ENCODE peak calls at places on chromosomes 6 and 20, in ten cellular contexts. V, O, B, M, W, U, Q, A, Z and S are unnamed samples.

GRCh38 chr6:140987364-140988135 is 1145.2 kb upstream of the GJE1 start:
- DNase-seq in O (no peak), A (no peak), U (no peak), Q (no peak), M (no peak), B (no peak), Z (no peak), V (no peak), W (no peak), S (no peak)

GRCh38 chr6:143745160-143746133 is 67.7 kb downstream of the PHACTR2 start:
- DNase-seq in M (peak), U (no peak), B (no peak), W (no peak), V (no peak), Q (peak), Z (peak), O (peak), A (no peak), S (peak)

GRCh38 chr20:58998656-58999055 is 8.4 kb downstream of the CTSZ start:
- DNase-seq in W (no peak), O (no peak), A (peak), Q (no peak), B (no peak), U (peak), M (no peak), V (no peak), Z (no peak), S (no peak)

GRCh38 chr6:37365791-37366190 is 12.0 kb downstream of the RNF8 start:
- DNase-seq in M (peak), Z (no peak), A (no peak), B (no peak), V (no peak), Q (no peak), O (no peak), W (no peak), U (no peak), S (peak)

GRCh38 chr20:12827796-12828406 is 180.9 kb upstream of the SPTLC3 start:
- DNase-seq in Z (no peak), M (no peak), O (no peak), W (no peak), Q (no peak), U (no peak), B (peak), V (no peak), A (no peak), S (no peak)

GRCh38 chr6:100269189-100269588 is 195.5 kb downstream of the SIM1 start:
- DNase-seq in B (no peak), M (peak), V (no peak), U (no peak), Z (no peak), Q (no peak), W (no peak), A (no peak), O (no peak), S (peak)

GRCh38 chr20:48682529-48683385 is 145.0 kb downstream of the PREX1 start:
- DNase-seq in W (peak), Q (peak), U (no peak), B (peak), O (no peak), A (peak), M (peak), Z (peak), V (no peak), S (peak)

GRCh38 chr6:111865049-111865585 is 8.1 kb downstream of the FYN start:
- DNase-seq in B (no peak), Z (no peak), Q (no peak), A (no peak), W (no peak), V (no peak), M (no peak), U (no peak), O (no peak), S (no peak)

GRCh38 chr6:37308084-37308817 is 45.5 kb upstream of the RNF8 start:
- DNase-seq in M (peak), O (no peak), Q (peak), W (no peak), A (no peak), Z (no peak), U (no peak), B (no peak), V (no peak), S (peak)

GRCh38 chr6:26043389-26044139 is 43.7 kb upstream of the HFE start:
- DNase-seq in O (peak), B (no peak), U (peak), Q (peak), Z (peak), W (peak), A (peak), V (peak), M (peak), S (peak)

GRCh38 chr20:45404438-45404837 is 3.7 kb upstream of the DBNDD2 start:
- DNase-seq in U (no peak), B (no peak), M (no peak), W (no peak), Q (no peak), V (no peak), O (no peak), A (no peak), Z (no peak), S (no peak)

GRCh38 chr6:35496036-35496850 is 636 bp downstream of the TEAD3 start:
- DNase-seq in Z (no peak), V (no peak), O (peak), M (peak), Q (peak), U (peak), W (no peak), A (no peak), B (peak), S (peak)

GRCh38 chr20:63082308-63082938 is 75.7 kb upstream of the BHLHE23 start:
- DNase-seq in A (peak), Z (peak), B (peak), M (peak), W (no peak), Q (peak), V (no peak), O (no peak), U (peak), S (peak)

GRCh38 chr20:63378626-63379025 is 17.5 kb upstream of the CHRNA4 start:
- DNase-seq in B (peak), W (no peak), M (no peak), U (no peak), A (no peak), O (no peak), V (no peak), Z (no peak), Q (no peak), S (no peak)

GRCh38 chr6:151633517-151634335 is 139.9 kb downstream of the CCDC170 start:
- DNase-seq in B (no peak), M (no peak), Z (no peak), Q (peak), U (no peak), A (no peak), V (no peak), W (no peak), O (no peak), S (no peak)

GRCh38 chr6:151635741-151636140 is 141.9 kb downstream of the CCDC170 start:
- DNase-seq in M (no peak), B (no peak), U (no peak), W (no peak), A (no peak), Z (no peak), Q (no peak), V (no peak), O (no peak), S (no peak)

GRCh38 chr6:151630991-151631655 is 137.3 kb downstream of the CCDC170 start:
- DNase-seq in U (no peak), O (no peak), B (no peak), Q (no peak), W (no peak), V (no peak), A (no peak), M (no peak), Z (no peak), S (no peak)

GRCh38 chr6:151632415-151632987 is 138.7 kb downstream of the CCDC170 start:
- DNase-seq in M (no peak), Q (no peak), W (no peak), U (no peak), A (no peak), B (no peak), O (no peak), Z (no peak), V (no peak), S (no peak)

DNA sequence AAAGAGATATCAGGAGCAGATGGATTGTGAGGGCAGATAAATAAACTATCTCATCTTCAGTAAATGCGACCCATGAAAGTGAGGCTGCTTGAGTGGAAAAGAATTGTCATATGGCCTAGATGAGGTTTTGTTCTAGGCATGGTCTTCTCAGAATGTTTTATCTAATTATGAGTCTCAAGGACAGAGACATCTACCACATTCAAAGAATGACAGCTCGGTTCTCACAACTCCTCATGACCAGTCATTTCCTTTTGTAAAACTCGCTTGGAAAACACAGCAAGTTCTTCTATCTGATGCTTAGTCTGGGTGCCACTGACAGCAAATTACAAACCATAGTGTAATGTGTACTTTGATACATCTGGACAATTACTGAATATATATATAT is 140.5 kb downstream of the CCDC170 start:
- DNase-seq in A (no peak), U (no peak), Q (no peak), B (no peak), W (no peak), V (no peak), Z (no peak), O (no peak), M (no peak), S (no peak)
- H3K4me3 ChIP-seq in A (no peak), U (no peak), Q (no peak), B (no peak), W (no peak), V (no peak), Z (no peak), O (no peak), M (no peak), S (no peak)

GRCh38 chr6:32837651-32838113 is 857 bp downstream of the TAP2 start:
- DNase-seq in Z (no peak), W (no peak), M (no peak), U (no peak), O (no peak), A (no peak), B (no peak), Q (no peak), V (no peak), S (no peak)
- H3K4me3 ChIP-seq in Z (peak), W (peak), M (peak), U (peak), O (peak), A (peak), B (peak), Q (peak), V (peak), S (peak)

GRCh38 chr6:166640342-166641043 is 13.4 kb upstream of the RPS6KA2 start:
- DNase-seq in B (peak), Q (no peak), A (no peak), U (no peak), M (no peak), O (no peak), W (no peak), V (no peak), Z (peak), S (no peak)
- H3K4me3 ChIP-seq in B (no peak), Q (no peak), A (no peak), U (no peak), M (no peak), O (no peak), W (no peak), V (no peak), Z (peak), S (no peak)

DNA sequence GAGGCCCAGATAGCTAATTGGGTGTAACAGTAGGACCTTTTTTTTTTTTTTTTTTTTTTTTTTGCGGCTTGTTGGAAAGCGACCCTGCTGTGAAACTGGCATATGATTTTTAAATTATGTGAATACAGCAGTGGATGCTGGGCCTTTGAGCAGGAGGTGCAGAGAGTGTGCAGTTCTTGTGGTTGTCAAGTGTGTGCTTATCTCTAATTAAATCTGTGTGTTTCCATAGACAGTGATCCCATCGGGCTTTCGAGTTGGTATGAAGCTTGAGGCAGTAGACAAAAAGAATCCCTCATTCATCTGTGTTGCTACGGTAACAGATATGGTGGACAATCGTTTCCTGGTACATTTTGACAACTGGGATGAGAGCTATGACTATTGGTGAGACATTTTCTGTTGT is 52.4 kb downstream of the L3MBTL3 start:
- DNase-seq in U (no peak), Z (no peak), O (no peak), W (no peak), A (no peak), V (no peak), M (peak), Q (no peak), B (no peak), S (no peak)
- H3K4me3 ChIP-seq in U (no peak), Z (no peak), O (no peak), W (no peak), A (no peak), V (no peak), M (no peak), Q (no peak), B (no peak), S (no peak)

DNA sequence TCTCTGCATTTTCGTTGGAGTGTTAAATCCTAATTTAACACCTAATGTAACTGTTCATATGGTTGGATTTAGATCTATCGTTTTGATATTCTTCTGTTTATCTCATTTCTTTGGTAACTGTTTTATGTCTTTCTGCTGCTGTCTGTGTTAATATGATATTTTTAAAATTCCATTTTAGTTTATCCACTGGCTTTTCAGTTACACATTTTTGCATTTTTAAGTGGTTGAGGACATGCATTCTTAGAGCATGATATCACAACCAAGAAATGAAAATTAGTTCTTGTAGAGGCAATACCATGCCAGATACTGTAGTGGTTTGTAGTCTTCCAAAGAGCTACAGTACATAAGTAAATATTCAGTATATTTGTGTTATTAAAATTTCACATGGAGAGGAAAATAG is 58.6 kb downstream of the LIN28B start:
- DNase-seq in O (no peak), W (no peak), Z (no peak), Q (no peak), M (peak), A (no peak), V (no peak), B (no peak), U (no peak), S (peak)
- H3K4me3 ChIP-seq in O (no peak), W (no peak), Z (no peak), Q (no peak), M (no peak), A (no peak), V (no peak), B (no peak), U (no peak), S (no peak)

GRCh38 chr6:148816117-148816516 is 69.3 kb downstream of the UST start:
- DNase-seq in A (no peak), O (no peak), B (no peak), U (no peak), Z (no peak), V (no peak), W (no peak), M (no peak), Q (no peak), S (no peak)
- H3K4me3 ChIP-seq in A (no peak), O (no peak), B (no peak), U (no peak), Z (no peak), V (no peak), W (no peak), M (no peak), Q (no peak), S (no peak)

GRCh38 chr20:2822073-2822472 is 5.9 kb downstream of the TMEM239 start:
- DNase-seq in U (peak), Z (no peak), O (no peak), A (peak), B (peak), M (no peak), Q (no peak), W (no peak), V (peak), S (peak)
- H3K4me3 ChIP-seq in U (no peak), Z (no peak), O (peak), A (no peak), B (no peak), M (no peak), Q (no peak), W (no peak), V (peak), S (no peak)

DNA sequence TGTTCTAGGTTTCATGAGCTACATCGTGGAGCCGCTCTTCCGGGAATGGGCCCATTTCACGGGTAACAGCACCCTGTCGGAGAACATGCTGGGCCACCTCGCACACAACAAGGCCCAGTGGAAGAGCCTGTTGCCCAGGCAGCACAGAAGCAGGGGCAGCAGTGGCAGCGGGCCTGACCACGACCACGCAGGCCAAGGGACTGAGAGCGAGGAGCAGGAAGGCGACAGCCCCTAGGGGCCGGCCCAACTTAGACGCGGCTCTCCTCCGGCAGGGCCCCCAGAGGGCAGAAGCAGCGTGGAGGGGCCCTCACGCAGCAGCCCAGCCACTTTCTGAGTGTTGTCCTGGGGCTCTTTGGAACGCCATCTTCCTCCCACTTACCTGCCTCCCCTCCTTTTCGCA is 58.5 kb downstream of the MTFR2 start:
- DNase-seq in Z (no peak), O (no peak), U (no peak), M (no peak), Q (no peak), V (no peak), A (peak), B (peak), W (no peak), S (no peak)
- H3K4me3 ChIP-seq in Z (no peak), O (no peak), U (no peak), M (no peak), Q (no peak), V (no peak), A (no peak), B (no peak), W (no peak), S (no peak)